ENCODE peak calls at places on chromosomes 5 and 9, in ten cellular contexts. Z is G401; G is stimulated activated CD4-positive, alpha-beta T cell treated with anti-CD3 and anti-CD28 coated beads, Interleukin-1b, Interleukin-23, amount 100 ng/mL, for 24 hours; R is RCC 7860; H is SW480; O is stomach; A is Caki2; I is ovary; B is amygdala; N is T follicular helper cell. L is an unnamed sample.

GRCh38 chr5:127838661-127839060 is 135.5 kb downstream of the CCDC192 start:
- DNase-seq in Z (no peak), G (no peak), R (peak; percentile 49), H (no peak), O (peak; percentile 30), A (no peak), I (no peak), B (no peak), N (no peak), L (no peak)

GRCh38 chr5:149426931-149427330 is 47.8 kb upstream of the IL17B start:
- DNase-seq in Z (no peak), G (no peak), R (peak; percentile 61), H (peak; percentile 71), O (no peak), A (peak; percentile 26), I (no peak), B (no peak), N (no peak), L (no peak)

GRCh38 chr5:151020304-151021031 is at the start of gene GPX3:
- DNase-seq in Z (peak; percentile 95), G (peak; percentile 22), R (no peak), H (peak; percentile 62), O (peak; percentile 89), A (peak; percentile 84), I (peak; percentile 82), B (peak; percentile 26), N (peak; percentile 4), L (no peak)

GRCh38 chr5:180847053-180847452 is 14.0 kb downstream of the ZFP62 start:
- DNase-seq in Z (no peak), G (no peak), R (no peak), H (no peak), O (no peak), A (no peak), I (no peak), B (no peak), N (no peak), L (no peak)

GRCh38 chr5:108726446-108727091 is 21.1 kb upstream of the FER start:
- DNase-seq in Z (no peak), G (no peak), R (no peak), H (peak; percentile 14), O (no peak), A (no peak), I (no peak), B (peak; percentile 15), N (no peak), L (peak; percentile 35)

GRCh38 chr5:123438902-123439301 is 15.7 kb upstream of the CEP120 start:
- DNase-seq in Z (no peak), G (no peak), R (no peak), H (no peak), O (no peak), A (no peak), I (no peak), B (no peak), N (no peak), L (no peak)

GRCh38 chr5:114449836-114450515 is 88.1 kb downstream of the KCNN2 start:
- DNase-seq in Z (peak; percentile 88), G (peak; percentile 20), R (peak; percentile 26), H (peak; percentile 59), O (peak; percentile 63), A (peak; percentile 29), I (peak; percentile 67), B (peak; percentile 77), N (no peak), L (peak; percentile 10)

GRCh38 chr9:114339130-114339908 is 9.7 kb downstream of the ORM2 start:
- DNase-seq in Z (peak; percentile 6), G (peak; percentile 30), R (peak; percentile 56), H (peak; percentile 28), O (peak; percentile 40), A (peak; percentile 23), I (peak; percentile 64), B (peak; percentile 27), N (peak; percentile 18), L (peak; percentile 72)

GRCh38 chr5:156896545-156896944 is 46.5 kb downstream of the PPP1R2B start:
- DNase-seq in Z (no peak), G (no peak), R (no peak), H (no peak), O (no peak), A (no peak), I (no peak), B (no peak), N (no peak), L (no peak)

GRCh38 chr9:126697350-126697749 is 83.6 kb downstream of the LMX1B start:
- DNase-seq in Z (no peak), G (no peak), R (no peak), H (no peak), O (no peak), A (no peak), I (no peak), B (no peak), N (no peak), L (no peak)

GRCh38 chr5:143199161-143199560 is 204.3 kb downstream of the NR3C1 start:
- DNase-seq in Z (no peak), G (no peak), R (no peak), H (no peak), O (no peak), A (no peak), I (no peak), B (no peak), N (no peak), L (no peak)

GRCh38 chr5:96150007-96150406 is 188.4 kb upstream of the ELL2 start:
- DNase-seq in Z (no peak), G (no peak), R (no peak), H (no peak), O (no peak), A (no peak), I (no peak), B (no peak), N (no peak), L (no peak)

GRCh38 chr5:172906436-172906835 is 52.8 kb upstream of the RPL26L1 start:
- DNase-seq in Z (no peak), G (no peak), R (no peak), H (no peak), O (no peak), A (no peak), I (no peak), B (no peak), N (no peak), L (no peak)

GRCh38 chr5:175873090-175873454 is 1.7 kb downstream of the CPLX2 start:
- DNase-seq in Z (peak; percentile 86), G (no peak), R (no peak), H (peak; percentile 17), O (no peak), A (no peak), I (no peak), B (peak; percentile 31), N (no peak), L (peak; percentile 30)

GRCh38 chr9:122367779-122368460 is 2.9 kb upstream of the PTGS1 start:
- DNase-seq in Z (no peak), G (no peak), R (no peak), H (no peak), O (no peak), A (no peak), I (no peak), B (no peak), N (no peak), L (no peak)

GRCh38 chr5:67141644-67142043 is 55.0 kb downstream of the CD180 start:
- DNase-seq in Z (no peak), G (no peak), R (no peak), H (no peak), O (no peak), A (no peak), I (no peak), B (no peak), N (no peak), L (no peak)

GRCh38 chr5:92641031-92641962 is 939.7 kb downstream of the NR2F1-AS1 start:
- DNase-seq in Z (peak; percentile 67), G (no peak), R (peak; percentile 14), H (peak; percentile 2), O (no peak), A (peak; percentile 76), I (peak; percentile 14), B (no peak), N (no peak), L (no peak)

GRCh38 chr5:32565143-32565542 is 20.2 kb upstream of the SUB1 start:
- DNase-seq in Z (no peak), G (no peak), R (no peak), H (no peak), O (no peak), A (no peak), I (no peak), B (no peak), N (no peak), L (peak; percentile 2)

GRCh38 chr9:80440724-80441123 is 869.0 kb downstream of the TLE4 start:
- DNase-seq in Z (no peak), G (no peak), R (no peak), H (no peak), O (no peak), A (no peak), I (no peak), B (no peak), N (no peak), L (no peak)

GRCh38 chr9:130444565-130445221 is at the start of gene ASS1:
- DNase-seq in Z (peak; percentile 21), G (peak; percentile 28), R (no peak), H (peak; percentile 89), O (peak; percentile 90), A (peak; percentile 27), I (peak; percentile 75), B (no peak), N (peak; percentile 25), L (peak; percentile 85)

GRCh38 chr9:32968101-32969011 is 33.1 kb downstream of the APTX start:
- DNase-seq in Z (peak; percentile 71), G (peak; percentile 32), R (peak; percentile 14), H (peak; percentile 17), O (peak; percentile 53), A (peak; percentile 12), I (peak; percentile 67), B (peak; percentile 33), N (peak; percentile 35), L (peak; percentile 32)

GRCh38 chr9:27785714-27786100 is 212.4 kb upstream of the C9orf72 start:
- DNase-seq in Z (no peak), G (no peak), R (peak; percentile 16), H (no peak), O (no peak), A (no peak), I (no peak), B (no peak), N (no peak), L (no peak)

GRCh38 chr5:153767221-153768218 is 271.2 kb downstream of the FAM114A2 start:
- DNase-seq in Z (peak; percentile 95), G (no peak), R (no peak), H (no peak), O (no peak), A (no peak), I (no peak), B (no peak), N (no peak), L (no peak)

GRCh38 chr5:22329683-22330082 is 523.5 kb downstream of the CDH12 start:
- DNase-seq in Z (no peak), G (no peak), R (no peak), H (no peak), O (no peak), A (no peak), I (no peak), B (no peak), N (no peak), L (no peak)

GRCh38 chr5:138668981-138669380 is 84.2 kb upstream of the CTNNA1 start:
- DNase-seq in Z (no peak), G (no peak), R (no peak), H (peak; percentile 48), O (no peak), A (peak; percentile 11), I (no peak), B (no peak), N (no peak), L (no peak)

GRCh38 chr9:81526587-81526986 is 162.8 kb downstream of the TLE1 start:
- DNase-seq in Z (no peak), G (no peak), R (peak; percentile 86), H (no peak), O (no peak), A (peak; percentile 57), I (no peak), B (no peak), N (no peak), L (no peak)

GRCh38 chr5:89338935-89339334 is 456.0 kb upstream of the MEF2C start:
- DNase-seq in Z (no peak), G (no peak), R (no peak), H (no peak), O (no peak), A (no peak), I (no peak), B (no peak), N (no peak), L (no peak)

GRCh38 chr5:146409081-146409671 is 38.0 kb upstream of the TCERG1 start:
- DNase-seq in Z (no peak), G (no peak), R (no peak), H (peak; percentile 22), O (no peak), A (no peak), I (no peak), B (no peak), N (no peak), L (no peak)